ENCODE peak calls at places on chromosome 1, in five cellular contexts. V is NB4, F is fibroblast of villous mesenchyme, I is pancreas, Q is mammary epithelial cell. H is an unnamed sample.

GRCh38 chr1:198559362-198559761 is 18.9 kb upstream of the ATP6V1G3 start:
- DNase-seq in Q (no peak), I (no peak), V (no peak), F (no peak), H (no peak)

GRCh38 chr1:160807738-160808137 is 11.8 kb downstream of the LY9 start:
- DNase-seq in Q (no peak), I (no peak), F (no peak), V (no peak), H (no peak)

GRCh38 chr1:228031276-228031995 is 24.6 kb downstream of the WNT3A start:
- DNase-seq in Q (no peak), F (no peak), I (no peak), V (no peak), H (no peak)

GRCh38 chr1:57423135-57424131 is at the start of gene DAB1:
- DNase-seq in F (no peak), V (no peak), Q (peak), I (no peak), H (no peak)

GRCh38 chr1:53367503-53368313 is 39.8 kb upstream of the LRP8 start:
- DNase-seq in F (no peak), I (no peak), Q (no peak), V (peak), H (peak)

GRCh38 chr1:228015276-228016180 is 8.7 kb downstream of the WNT3A start:
- DNase-seq in Q (peak), V (no peak), F (peak), I (no peak), H (no peak)

GRCh38 chr1:206041640-206042039 is 11.3 kb upstream of the RHEX start:
- DNase-seq in I (peak), Q (peak), V (no peak), F (no peak), H (peak)

GRCh38 chr1:155193275-155193990 is 14.3 kb downstream of the THBS3 start:
- DNase-seq in V (peak), I (peak), Q (peak), F (peak), H (peak)

GRCh38 chr1:233060595-233060994 is 110.2 kb downstream of the NTPCR start:
- DNase-seq in I (no peak), V (no peak), F (no peak), Q (peak), H (no peak)
- TF ChIP-seq CTCF in I (no peak), V (no peak), F (no peak), Q (no peak), H (no peak)

GRCh38 chr1:241464985-241465384 is 54.6 kb downstream of the FH start:
- DNase-seq in F (no peak), Q (no peak), V (no peak), I (no peak), H (no peak)
- TF ChIP-seq CTCF in F (no peak), Q (no peak), V (no peak), I (no peak), H (no peak)

DNA sequence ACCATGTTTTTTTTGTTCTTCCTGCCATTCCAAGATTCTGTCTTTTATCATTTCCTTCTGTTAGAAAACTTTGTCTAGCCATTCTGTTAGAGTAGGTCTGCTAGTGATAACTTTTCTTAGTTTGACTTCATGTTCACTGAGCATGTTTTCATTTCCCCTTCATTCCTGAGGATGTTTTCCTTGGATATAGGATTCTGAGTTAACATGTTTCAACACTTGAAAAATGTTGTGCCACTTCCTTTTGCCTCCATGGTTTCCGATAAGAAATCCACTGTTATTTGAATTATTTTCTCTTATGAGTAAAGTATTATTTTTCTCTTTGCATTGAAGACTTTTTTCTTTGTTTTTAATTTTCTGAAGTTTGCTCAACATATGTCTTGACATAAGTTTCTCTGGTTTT is 66.7 kb downstream of the ATP1A1 start:
- DNase-seq in Q (no peak), F (no peak), V (no peak), I (no peak), H (no peak)
- TF ChIP-seq CTCF in Q (no peak), F (no peak), V (no peak), I (no peak), H (no peak)

GRCh38 chr1:212701910-212702309 is 2.3 kb upstream of the BATF3 start:
- DNase-seq in V (no peak), I (no peak), F (no peak), Q (no peak), H (no peak)
- TF ChIP-seq CTCF in V (no peak), I (no peak), F (no peak), Q (no peak), H (no peak)

H was measured in GM12865.